ENCODE peak calls at places on chromosomes 7 and 10, in eight cellular contexts. One of them, this sample, is unnamed.

GRCh38 chr7:21104124-21104500 is 317.4 kb upstream of the SP8 start:
- DNase-seq in caudate nucleus: no peak
- DNase-seq in ovary: no peak
- DNase-seq in activated CD4-positive, CD25-positive, alpha-beta regulatory T cell: no peak
- DNase-seq in ureter: no peak
- DNase-seq in osteocyte: no peak
- DNase-seq in T-helper 17 cell: no peak
- DNase-seq in mammary epithelial cell: peak; percentile 51
- DNase-seq in this sample: no peak

GRCh38 chr7:102872460-102872859 is 40.3 kb upstream of the LRRC17 start:
- DNase-seq in mammary epithelial cell: peak; percentile 76
- DNase-seq in ureter: no peak
- DNase-seq in caudate nucleus: no peak
- DNase-seq in osteocyte: no peak
- DNase-seq in T-helper 17 cell: no peak
- DNase-seq in activated CD4-positive, CD25-positive, alpha-beta regulatory T cell: no peak
- DNase-seq in ovary: no peak
- DNase-seq in this sample: no peak

GRCh38 chr7:28654111-28654510 is 241.8 kb downstream of the CREB5 start:
- DNase-seq in T-helper 17 cell: no peak
- DNase-seq in ureter: no peak
- DNase-seq in osteocyte: no peak
- DNase-seq in activated CD4-positive, CD25-positive, alpha-beta regulatory T cell: no peak
- DNase-seq in ovary: no peak
- DNase-seq in mammary epithelial cell: no peak
- DNase-seq in caudate nucleus: no peak
- DNase-seq in this sample: no peak

GRCh38 chr10:75345738-75346137 is 55.8 kb downstream of the ZNF503 start:
- DNase-seq in mammary epithelial cell: no peak
- DNase-seq in ovary: no peak
- DNase-seq in osteocyte: peak; percentile 64
- DNase-seq in caudate nucleus: no peak
- DNase-seq in activated CD4-positive, CD25-positive, alpha-beta regulatory T cell: no peak
- DNase-seq in T-helper 17 cell: no peak
- DNase-seq in ureter: no peak
- DNase-seq in this sample: no peak

GRCh38 chr7:22344655-22345054 is 12.3 kb downstream of the RAPGEF5 start:
- DNase-seq in T-helper 17 cell: no peak
- DNase-seq in activated CD4-positive, CD25-positive, alpha-beta regulatory T cell: no peak
- DNase-seq in ureter: no peak
- DNase-seq in ovary: no peak
- DNase-seq in caudate nucleus: no peak
- DNase-seq in mammary epithelial cell: no peak
- DNase-seq in osteocyte: no peak
- DNase-seq in this sample: no peak

GRCh38 chr7:94908204-94909022 is 1.0 kb downstream of the PPP1R9A start:
- DNase-seq in osteocyte: no peak
- DNase-seq in caudate nucleus: peak; percentile 64
- DNase-seq in ovary: peak; percentile 47
- DNase-seq in activated CD4-positive, CD25-positive, alpha-beta regulatory T cell: no peak
- DNase-seq in ureter: no peak
- DNase-seq in mammary epithelial cell: no peak
- DNase-seq in T-helper 17 cell: no peak
- DNase-seq in this sample: peak; percentile 41

GRCh38 chr10:30705086-30705624 is 75.6 kb upstream of the LYZL2 start:
- DNase-seq in ureter: no peak
- DNase-seq in osteocyte: peak; percentile 42
- DNase-seq in activated CD4-positive, CD25-positive, alpha-beta regulatory T cell: no peak
- DNase-seq in mammary epithelial cell: no peak
- DNase-seq in ovary: no peak
- DNase-seq in T-helper 17 cell: no peak
- DNase-seq in caudate nucleus: no peak
- DNase-seq in this sample: no peak

GRCh38 chr7:142898377-142899235 is 13.1 kb upstream of the TRPV6 start:
- DNase-seq in activated CD4-positive, CD25-positive, alpha-beta regulatory T cell: no peak
- DNase-seq in caudate nucleus: no peak
- DNase-seq in ovary: no peak
- DNase-seq in osteocyte: no peak
- DNase-seq in T-helper 17 cell: no peak
- DNase-seq in mammary epithelial cell: no peak
- DNase-seq in ureter: peak; percentile 40
- DNase-seq in this sample: peak; percentile 52

GRCh38 chr7:45653209-45653907 is 79.2 kb downstream of the ADCY1 start:
- DNase-seq in osteocyte: peak; percentile 76
- DNase-seq in mammary epithelial cell: no peak
- DNase-seq in ureter: no peak
- DNase-seq in caudate nucleus: no peak
- DNase-seq in ovary: no peak
- DNase-seq in activated CD4-positive, CD25-positive, alpha-beta regulatory T cell: no peak
- DNase-seq in T-helper 17 cell: no peak
- DNase-seq in this sample: no peak

GRCh38 chr7:16998481-16999051 is 116.8 kb upstream of the AGR3 start:
- DNase-seq in ureter: no peak
- DNase-seq in activated CD4-positive, CD25-positive, alpha-beta regulatory T cell: no peak
- DNase-seq in osteocyte: no peak
- DNase-seq in mammary epithelial cell: no peak
- DNase-seq in T-helper 17 cell: no peak
- DNase-seq in caudate nucleus: no peak
- DNase-seq in ovary: no peak
- DNase-seq in this sample: no peak

GRCh38 chr7:16562456-16563220 is 36.0 kb downstream of the LRRC72 start:
- DNase-seq in activated CD4-positive, CD25-positive, alpha-beta regulatory T cell: no peak
- DNase-seq in osteocyte: no peak
- DNase-seq in ureter: no peak
- DNase-seq in caudate nucleus: no peak
- DNase-seq in mammary epithelial cell: no peak
- DNase-seq in ovary: no peak
- DNase-seq in T-helper 17 cell: no peak
- DNase-seq in this sample: no peak

GRCh38 chr10:6002809-6003500 is 25.6 kb upstream of the IL15RA start:
- DNase-seq in mammary epithelial cell: no peak
- DNase-seq in caudate nucleus: no peak
- DNase-seq in ovary: no peak
- DNase-seq in T-helper 17 cell: no peak
- DNase-seq in ureter: no peak
- DNase-seq in osteocyte: no peak
- DNase-seq in activated CD4-positive, CD25-positive, alpha-beta regulatory T cell: no peak
- DNase-seq in this sample: no peak

GRCh38 chr7:155412416-155413253 is 45.3 kb upstream of the EN2 start:
- DNase-seq in ovary: no peak
- DNase-seq in T-helper 17 cell: no peak
- DNase-seq in osteocyte: no peak
- DNase-seq in caudate nucleus: peak; percentile 22
- DNase-seq in ureter: no peak
- DNase-seq in activated CD4-positive, CD25-positive, alpha-beta regulatory T cell: no peak
- DNase-seq in mammary epithelial cell: peak; percentile 19
- DNase-seq in this sample: peak; percentile 17

GRCh38 chr10:96619803-96620773 is 33.3 kb upstream of the TM9SF3 start:
- DNase-seq in activated CD4-positive, CD25-positive, alpha-beta regulatory T cell: no peak
- DNase-seq in T-helper 17 cell: no peak
- DNase-seq in caudate nucleus: no peak
- DNase-seq in osteocyte: no peak
- DNase-seq in ovary: no peak
- DNase-seq in ureter: no peak
- DNase-seq in mammary epithelial cell: peak; percentile 25
- DNase-seq in this sample: no peak

GRCh38 chr10:50312464-50313437 is 61.4 kb upstream of the ASAH2 start:
- DNase-seq in ureter: no peak
- DNase-seq in activated CD4-positive, CD25-positive, alpha-beta regulatory T cell: no peak
- DNase-seq in ovary: no peak
- DNase-seq in T-helper 17 cell: no peak
- DNase-seq in mammary epithelial cell: peak; percentile 84
- DNase-seq in caudate nucleus: no peak
- DNase-seq in osteocyte: no peak
- DNase-seq in this sample: no peak

GRCh38 chr10:117541909-117542705 is 439 bp upstream of the EMX2 start:
- DNase-seq in mammary epithelial cell: no peak
- DNase-seq in T-helper 17 cell: no peak
- DNase-seq in osteocyte: no peak
- DNase-seq in ureter: peak; percentile 87
- DNase-seq in caudate nucleus: no peak
- DNase-seq in activated CD4-positive, CD25-positive, alpha-beta regulatory T cell: no peak
- DNase-seq in ovary: peak; percentile 93
- DNase-seq in this sample: peak; percentile 3

GRCh38 chr10:28429573-28430216 is 103.2 kb upstream of the WAC start:
- DNase-seq in ovary: no peak
- DNase-seq in activated CD4-positive, CD25-positive, alpha-beta regulatory T cell: no peak
- DNase-seq in osteocyte: no peak
- DNase-seq in ureter: no peak
- DNase-seq in mammary epithelial cell: peak; percentile 14
- DNase-seq in T-helper 17 cell: no peak
- DNase-seq in caudate nucleus: no peak
- DNase-seq in this sample: no peak

GRCh38 chr10:87861566-87861952 is 1.8 kb downstream of the KLLN start:
- DNase-seq in activated CD4-positive, CD25-positive, alpha-beta regulatory T cell: no peak
- DNase-seq in ureter: peak; percentile 86
- DNase-seq in T-helper 17 cell: no peak
- DNase-seq in mammary epithelial cell: peak; percentile 87
- DNase-seq in ovary: peak; percentile 82
- DNase-seq in osteocyte: no peak
- DNase-seq in caudate nucleus: no peak
- DNase-seq in this sample: no peak

GRCh38 chr10:31678573-31679122 is 250.0 kb downstream of the ARHGAP12 start:
- DNase-seq in T-helper 17 cell: no peak
- DNase-seq in mammary epithelial cell: no peak
- DNase-seq in ovary: no peak
- DNase-seq in ureter: no peak
- DNase-seq in activated CD4-positive, CD25-positive, alpha-beta regulatory T cell: no peak
- DNase-seq in caudate nucleus: no peak
- DNase-seq in osteocyte: peak; percentile 59
- DNase-seq in this sample: no peak

GRCh38 chr10:71035511-71036278 is 147.3 kb upstream of the PCBD1 start:
- DNase-seq in activated CD4-positive, CD25-positive, alpha-beta regulatory T cell: no peak
- DNase-seq in ovary: no peak
- DNase-seq in osteocyte: no peak
- DNase-seq in mammary epithelial cell: no peak
- DNase-seq in ureter: no peak
- DNase-seq in T-helper 17 cell: no peak
- DNase-seq in caudate nucleus: no peak
- DNase-seq in this sample: no peak

GRCh38 chr10:6173203-6173602 is 29.5 kb upstream of the PFKFB3 start:
- DNase-seq in ovary: no peak
- DNase-seq in T-helper 17 cell: peak; percentile 37
- DNase-seq in osteocyte: no peak
- DNase-seq in activated CD4-positive, CD25-positive, alpha-beta regulatory T cell: peak; percentile 17
- DNase-seq in caudate nucleus: no peak
- DNase-seq in mammary epithelial cell: no peak
- DNase-seq in ureter: no peak
- DNase-seq in this sample: no peak

GRCh38 chr10:72337039-72337629 is 17.6 kb downstream of the DNAJB12 start:
- DNase-seq in activated CD4-positive, CD25-positive, alpha-beta regulatory T cell: peak; percentile 50
- DNase-seq in mammary epithelial cell: peak; percentile 69
- DNase-seq in T-helper 17 cell: peak; percentile 62
- DNase-seq in ovary: peak; percentile 94
- DNase-seq in osteocyte: peak; percentile 93
- DNase-seq in caudate nucleus: peak; percentile 75
- DNase-seq in ureter: peak; percentile 85
- DNase-seq in this sample: no peak

GRCh38 chr10:124719213-124719851 is 24.8 kb downstream of the FAM53B start:
- DNase-seq in caudate nucleus: peak; percentile 71
- DNase-seq in ureter: peak; percentile 77
- DNase-seq in activated CD4-positive, CD25-positive, alpha-beta regulatory T cell: no peak
- DNase-seq in ovary: no peak
- DNase-seq in T-helper 17 cell: no peak
- DNase-seq in mammary epithelial cell: peak; percentile 87
- DNase-seq in osteocyte: no peak
- DNase-seq in this sample: no peak

GRCh38 chr7:494261-494687 is 25.4 kb downstream of the PDGFA start:
- DNase-seq in activated CD4-positive, CD25-positive, alpha-beta regulatory T cell: no peak
- DNase-seq in caudate nucleus: no peak
- DNase-seq in ovary: no peak
- DNase-seq in mammary epithelial cell: no peak
- DNase-seq in osteocyte: no peak
- DNase-seq in T-helper 17 cell: no peak
- DNase-seq in ureter: no peak
- DNase-seq in this sample: no peak

GRCh38 chr7:80357530-80357929 is 154.3 kb downstream of the GNAT3 start:
- DNase-seq in ovary: no peak
- DNase-seq in activated CD4-positive, CD25-positive, alpha-beta regulatory T cell: no peak
- DNase-seq in mammary epithelial cell: no peak
- DNase-seq in T-helper 17 cell: no peak
- DNase-seq in ureter: no peak
- DNase-seq in caudate nucleus: no peak
- DNase-seq in osteocyte: no peak
- DNase-seq in this sample: no peak

GRCh38 chr10:45000764-45001381 is at the start of gene ZNF22:
- DNase-seq in activated CD4-positive, CD25-positive, alpha-beta regulatory T cell: peak; percentile 13
- DNase-seq in ureter: peak; percentile 67
- DNase-seq in osteocyte: no peak
- DNase-seq in ovary: peak; percentile 70
- DNase-seq in T-helper 17 cell: peak; percentile 49
- DNase-seq in caudate nucleus: peak; percentile 56
- DNase-seq in mammary epithelial cell: peak; percentile 44
- DNase-seq in this sample: peak; percentile 48

GRCh38 chr10:119670717-119671116 is 19.5 kb downstream of the BAG3 start:
- DNase-seq in T-helper 17 cell: no peak
- DNase-seq in caudate nucleus: no peak
- DNase-seq in mammary epithelial cell: peak; percentile 80
- DNase-seq in activated CD4-positive, CD25-positive, alpha-beta regulatory T cell: no peak
- DNase-seq in ureter: no peak
- DNase-seq in ovary: no peak
- DNase-seq in osteocyte: no peak
- DNase-seq in this sample: no peak

GRCh38 chr7:70881470-70881869 is 250.5 kb upstream of the GALNT17 start:
- DNase-seq in activated CD4-positive, CD25-positive, alpha-beta regulatory T cell: no peak
- DNase-seq in ovary: no peak
- DNase-seq in osteocyte: no peak
- DNase-seq in ureter: no peak
- DNase-seq in caudate nucleus: no peak
- DNase-seq in mammary epithelial cell: no peak
- DNase-seq in T-helper 17 cell: no peak
- DNase-seq in this sample: no peak

GRCh38 chr10:42975558-42976352 is 101.1 kb upstream of the RET start:
- DNase-seq in activated CD4-positive, CD25-positive, alpha-beta regulatory T cell: no peak
- DNase-seq in ureter: peak; percentile 37
- DNase-seq in T-helper 17 cell: no peak
- DNase-seq in mammary epithelial cell: no peak
- DNase-seq in osteocyte: peak; percentile 81
- DNase-seq in ovary: no peak
- DNase-seq in caudate nucleus: no peak
- DNase-seq in this sample: no peak

GRCh38 chr10:49136525-49136924 is 2.7 kb upstream of the FAM170B start:
- DNase-seq in T-helper 17 cell: no peak
- DNase-seq in osteocyte: no peak
- DNase-seq in ovary: no peak
- DNase-seq in mammary epithelial cell: no peak
- DNase-seq in ureter: no peak
- DNase-seq in activated CD4-positive, CD25-positive, alpha-beta regulatory T cell: no peak
- DNase-seq in caudate nucleus: no peak
- DNase-seq in this sample: no peak

GRCh38 chr10:31490858-31491504 is 172.0 kb downstream of the ZEB1 start:
- DNase-seq in T-helper 17 cell: no peak
- DNase-seq in osteocyte: no peak
- DNase-seq in ureter: no peak
- DNase-seq in mammary epithelial cell: peak; percentile 29
- DNase-seq in ovary: no peak
- DNase-seq in activated CD4-positive, CD25-positive, alpha-beta regulatory T cell: no peak
- DNase-seq in caudate nucleus: no peak
- DNase-seq in this sample: no peak

This sample was measured in DMS79.